ENCODE peak calls at places on chromosome 14, in five cellular contexts. S is stimulated activated CD4-positive, alpha-beta T cell treated with anti-CD3 and anti-CD28 coated beads, Interleukin-4, amount 100 ng/mL, for 24 hours; L is activated naive CD4-positive, alpha-beta T cell treated with Interleukin-2 at 50 U/mL for 16 hours; Q is Caki2; G is NCI-H460. X is an unnamed sample.

GRCh38 chr14:90554341-90554740 is 157.5 kb downstream of the CALM1 start:
- DNase-seq in Q (no peak), S (no peak), L (no peak), G (no peak), X (no peak)

GRCh38 chr14:71141701-71142374 is 234.6 kb downstream of the PCNX1 start:
- DNase-seq in L (no peak), S (no peak), Q (no peak), G (no peak), X (no peak)

GRCh38 chr14:95222151-95222631 is 64.9 kb upstream of the DICER1 start:
- DNase-seq in G (no peak), S (no peak), Q (no peak), L (no peak), X (no peak)

GRCh38 chr14:102878970-102879460 is 43.4 kb upstream of the AMN start:
- DNase-seq in Q (peak), L (no peak), G (no peak), S (no peak), X (no peak)

GRCh38 chr14:89445252-89445973 is 28.4 kb upstream of the FOXN3 start:
- DNase-seq in G (no peak), L (peak), Q (no peak), S (peak), X (peak)

GRCh38 chr14:76936483-76936882 is 92.0 kb downstream of the IRF2BPL start:
- DNase-seq in Q (no peak), L (no peak), G (no peak), S (no peak), X (no peak)

GRCh38 chr14:94897092-94897491 is 127.2 kb upstream of the GSC start:
- DNase-seq in Q (no peak), G (no peak), S (no peak), L (no peak), X (no peak)

GRCh38 chr14:103528158-103528511 is 861 bp upstream of the TRMT61A start:
- DNase-seq in L (no peak), G (no peak), Q (no peak), S (no peak), X (no peak)

GRCh38 chr14:92421756-92422155 is 91.8 kb upstream of the RIN3 start:
- DNase-seq in L (no peak), G (no peak), Q (no peak), S (no peak), X (no peak)

GRCh38 chr14:59086241-59086899 is 102.1 kb upstream of the DAAM1 start:
- DNase-seq in S (no peak), Q (no peak), G (no peak), L (no peak), X (no peak)

GRCh38 chr14:22563987-22564386 is 25.0 kb downstream of the DAD1 start:
- DNase-seq in G (no peak), S (no peak), Q (no peak), L (no peak), X (no peak)

GRCh38 chr14:25231006-25231405 is 181.1 kb upstream of the STXBP6 start:
- DNase-seq in Q (no peak), G (no peak), L (no peak), S (no peak), X (no peak)

GRCh38 chr14:104351849-104352492 is 213.6 kb downstream of the KIF26A start:
- DNase-seq in L (no peak), S (no peak), Q (no peak), G (no peak), X (no peak)